ENCODE peak calls at places on chromosome 14, in nine cellular contexts. S is NCI-H1694; V is activated T-cell treated with anti-CD3 and anti-CD28 coated beads, Interleukin-2, amount 50 U/mL, for 24 hours; M is iPS-NIHi11; F is GM04503; N is CD8-positive, alpha-beta T cell; Q is OCI-LY7; B is stimulated activated CD4-positive, alpha-beta T cell treated with anti-CD3 and anti-CD28 coated beads, Interleukin-2, amount 100 ng/mL, for 48 hours; Z is EL. I is an unnamed sample.

GRCh38 chr14:99065551-99065950 is 206.4 kb downstream of the BCL11B start:
- DNase-seq in S (no peak), V (no peak), M (peak; percentile 47), F (no peak), N (no peak), Q (no peak), B (no peak), Z (no peak), I (no peak)

GRCh38 chr14:49767473-49768300 is at the start of gene KLHDC2:
- DNase-seq in S (peak; percentile 63), V (peak; percentile 93), M (peak; percentile 89), F (peak; percentile 19), N (peak; percentile 87), Q (peak; percentile 93), B (peak; percentile 82), Z (peak; percentile 87), I (peak; percentile 92)

GRCh38 chr14:101843665-101844064 is 82.2 kb downstream of the PPP2R5C start:
- DNase-seq in S (no peak), V (peak; percentile 58), M (no peak), F (no peak), N (peak; percentile 57), Q (peak; percentile 93), B (peak; percentile 43), Z (no peak), I (peak; percentile 44)

GRCh38 chr14:50308363-50308762 is 3.7 kb downstream of the L2HGDH start:
- DNase-seq in S (no peak), V (no peak), M (no peak), F (no peak), N (no peak), Q (no peak), B (no peak), Z (peak; percentile 35), I (no peak)

GRCh38 chr14:64442300-64442988 is 22.9 kb upstream of the AKAP5 start:
- DNase-seq in S (no peak), V (no peak), M (no peak), F (no peak), N (no peak), Q (no peak), B (no peak), Z (no peak), I (no peak)

GRCh38 chr14:65985976-65986375 is 500.2 kb upstream of the CCDC196 start:
- DNase-seq in S (no peak), V (no peak), M (no peak), F (no peak), N (no peak), Q (no peak), B (no peak), Z (no peak), I (no peak)

GRCh38 chr14:29442720-29443119 is 484.9 kb downstream of the PRKD1 start:
- DNase-seq in S (no peak), V (no peak), M (no peak), F (peak; percentile 34), N (no peak), Q (no peak), B (no peak), Z (peak; percentile 74), I (no peak)

GRCh38 chr14:52219488-52220084 is 47.9 kb upstream of the PTGDR start:
- DNase-seq in S (no peak), V (no peak), M (no peak), F (no peak), N (no peak), Q (no peak), B (no peak), Z (no peak), I (no peak)

GRCh38 chr14:94893411-94894160 is 123.7 kb upstream of the GSC start:
- DNase-seq in S (no peak), V (no peak), M (no peak), F (no peak), N (no peak), Q (no peak), B (no peak), Z (no peak), I (no peak)

GRCh38 chr14:46259536-46259935 is 392.0 kb downstream of the RPL10L start:
- DNase-seq in S (no peak), V (no peak), M (peak; percentile 10), F (no peak), N (no peak), Q (no peak), B (no peak), Z (no peak), I (no peak)

GRCh38 chr14:56005580-56006053 is 112.6 kb upstream of the PELI2 start:
- DNase-seq in S (no peak), V (no peak), M (no peak), F (no peak), N (no peak), Q (no peak), B (no peak), Z (no peak), I (no peak)

GRCh38 chr14:72907886-72908285 is 14.0 kb upstream of the DPF3 start:
- DNase-seq in S (no peak), V (no peak), M (no peak), F (no peak), N (no peak), Q (no peak), B (no peak), Z (peak; percentile 92), I (no peak)

GRCh38 chr14:50967719-50968266 is 23.5 kb upstream of the PYGL start:
- DNase-seq in S (no peak), V (no peak), M (no peak), F (no peak), N (no peak), Q (no peak), B (no peak), Z (no peak), I (no peak)